ENCODE peak calls at places on chromosome 22, in four cellular contexts. F is NCI-H187; A is NCI-H1105; S is CD8-positive, alpha-beta T cell. M is an unnamed sample.

GRCh38 chr22:21594865-21595452 is 27.4 kb downstream of the UBE2L3 start:
- DNase-seq in F (no peak), A (no peak), S (no peak), M (no peak)

GRCh38 chr22:36738416-36739020 is 35.0 kb upstream of the CACNG2 start:
- DNase-seq in F (no peak), A (no peak), S (no peak), M (no peak)

GRCh38 chr22:22009661-22010060 is 27.1 kb upstream of the TOP3B start:
- DNase-seq in F (no peak), A (no peak), S (no peak), M (no peak)

GRCh38 chr22:27636716-27637503 is 164.6 kb downstream of the MN1 start:
- DNase-seq in F (no peak), A (no peak), S (no peak), M (no peak)

GRCh38 chr22:36331912-36332622 is 55.7 kb downstream of the MYH9 start:
- DNase-seq in F (no peak), A (peak; percentile 39), S (peak; percentile 82), M (no peak)

GRCh38 chr22:49372111-49372529 is 455.6 kb downstream of the BRD1 start:
- DNase-seq in F (no peak), A (no peak), S (peak; percentile 40), M (no peak)

GRCh38 chr22:45090364-45090960 is 73.3 kb upstream of the NUP50 start:
- DNase-seq in F (no peak), A (no peak), S (no peak), M (peak; percentile 11)

GRCh38 chr22:24827305-24827704 is 21.3 kb downstream of the SGSM1 start:
- DNase-seq in F (no peak), A (peak; percentile 40), S (no peak), M (no peak)

GRCh38 chr22:41382098-41382578 is 396 bp downstream of the TEF start:
- DNase-seq in F (no peak), A (peak; percentile 69), S (peak; percentile 76), M (no peak)

GRCh38 chr22:37187552-37187890 is 526 bp downstream of the C1QTNF6 start:
- DNase-seq in F (no peak), A (no peak), S (no peak), M (no peak)